ENCODE peak calls at places on chromosomes 1 and 21, in four cellular contexts. A, E, O and V are unnamed samples. For H3K27me3 and H3K36me3, the result is how much of the 10 kb centered on the place peaks cover.

GRCh38 chr1:110087812-110088738 is 17.6 kb upstream of the ALX3 start:
- DNase-seq in A (no peak), E (no peak), O (no peak), V (peak)

GRCh38 chr1:79079770-79080169 is 73.2 kb upstream of the ADGRL4 start:
- DNase-seq in A (no peak), E (no peak), O (no peak), V (no peak)

GRCh38 chr1:223859037-223859436 is 13.3 kb upstream of the TP53BP2 start:
- DNase-seq in A (no peak), E (no peak), O (no peak), V (no peak)

GRCh38 chr1:197066719-197067456 is at the start of gene F13B:
- DNase-seq in A (no peak), E (no peak), O (no peak), V (no peak)

GRCh38 chr1:90831910-90832309 is 114.8 kb upstream of the BARHL2 start:
- DNase-seq in A (no peak), E (no peak), O (no peak), V (no peak)

GRCh38 chr21:29378814-29379213 is 80.1 kb downstream of the BACH1 start:
- DNase-seq in A (no peak), E (no peak), O (no peak), V (no peak)

GRCh38 chr1:60129916-60130315 is 56.3 kb upstream of the C1orf87 start:
- DNase-seq in A (no peak), E (no peak), O (no peak), V (no peak)

GRCh38 chr1:171434717-171435346 is 50.5 kb upstream of the PRRC2C start:
- DNase-seq in A (no peak), E (no peak), O (no peak), V (no peak)

GRCh38 chr1:42777860-42778259 is 6.9 kb upstream of the TMEM269 start:
- DNase-seq in A (no peak), E (no peak), O (no peak), V (peak)

GRCh38 chr1:94827434-94827833 is 7.3 kb downstream of the SLC44A3 start:
- DNase-seq in A (no peak), E (no peak), O (no peak), V (no peak)

GRCh38 chr1:62082456-62083363 is 111.9 kb upstream of the L1TD1 start:
- DNase-seq in A (no peak), E (no peak), O (peak), V (peak)

GRCh38 chr1:51313268-51313852 is 17.0 kb downstream of the TTC39A start:
- DNase-seq in A (no peak), E (peak), O (no peak), V (peak)

DNA sequence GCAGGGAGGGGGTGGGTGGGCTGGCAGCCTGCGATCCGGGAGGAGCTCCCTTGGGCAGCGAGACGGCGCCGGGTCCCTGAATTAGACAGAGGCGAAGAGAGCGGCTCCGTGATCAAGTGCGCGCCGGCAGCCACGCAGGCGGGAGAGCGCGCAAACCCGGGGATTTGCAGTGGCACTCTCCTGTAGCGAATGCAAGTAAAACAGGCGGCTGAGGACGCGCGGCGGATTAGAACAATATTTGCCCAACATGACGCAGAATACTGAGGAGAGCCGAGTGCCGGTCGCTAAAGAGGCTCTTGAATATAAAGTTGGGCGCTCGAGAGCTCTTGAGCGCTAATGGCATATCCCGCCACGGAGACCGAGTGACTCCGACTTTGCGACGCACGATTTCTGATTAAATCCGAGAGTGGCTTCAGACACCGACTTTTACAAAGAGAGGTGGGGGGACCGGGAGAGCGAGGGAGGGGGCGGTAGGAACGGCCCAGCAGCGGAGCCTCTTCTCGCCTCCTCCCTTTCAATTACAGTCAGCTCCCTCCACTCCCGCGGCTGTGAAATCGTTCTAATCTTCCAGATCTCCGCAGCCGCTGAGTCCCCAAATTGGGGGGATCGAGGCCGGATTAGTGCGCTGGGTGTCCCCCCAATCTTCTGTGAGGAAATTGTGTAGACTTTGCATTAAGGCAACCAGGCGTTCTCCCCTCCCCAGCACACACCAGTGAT is 2.2 kb downstream of the PAX7 start:
- DNase-seq in A (no peak), E (peak), O (no peak), V (peak)
- H3K27me3 ChIP-seq in A (half or more), E (half or more), O (under half), V (half or more)

GRCh38 chr1:154972213-154972516 is 1.6 kb upstream of the SHC1 start:
- DNase-seq in A (no peak), E (no peak), O (no peak), V (no peak)
- H3K36me3 ChIP-seq in A (under half), E (under half), O (under half), V (under half)

GRCh38 chr1:218846166-218846565 is 327.5 kb upstream of the LYPLAL1 start:
- DNase-seq in A (no peak), E (no peak), O (no peak), V (no peak)

GRCh38 chr1:218845589-218845988 is 328.1 kb upstream of the LYPLAL1 start:
- DNase-seq in A (no peak), E (no peak), O (no peak), V (no peak)

GRCh38 chr1:218847966-218848365 is 325.7 kb upstream of the LYPLAL1 start:
- DNase-seq in A (no peak), E (no peak), O (no peak), V (no peak)

GRCh38 chr1:218850367-218850766 is 323.3 kb upstream of the LYPLAL1 start:
- DNase-seq in A (no peak), E (no peak), O (peak), V (no peak)

DNA sequence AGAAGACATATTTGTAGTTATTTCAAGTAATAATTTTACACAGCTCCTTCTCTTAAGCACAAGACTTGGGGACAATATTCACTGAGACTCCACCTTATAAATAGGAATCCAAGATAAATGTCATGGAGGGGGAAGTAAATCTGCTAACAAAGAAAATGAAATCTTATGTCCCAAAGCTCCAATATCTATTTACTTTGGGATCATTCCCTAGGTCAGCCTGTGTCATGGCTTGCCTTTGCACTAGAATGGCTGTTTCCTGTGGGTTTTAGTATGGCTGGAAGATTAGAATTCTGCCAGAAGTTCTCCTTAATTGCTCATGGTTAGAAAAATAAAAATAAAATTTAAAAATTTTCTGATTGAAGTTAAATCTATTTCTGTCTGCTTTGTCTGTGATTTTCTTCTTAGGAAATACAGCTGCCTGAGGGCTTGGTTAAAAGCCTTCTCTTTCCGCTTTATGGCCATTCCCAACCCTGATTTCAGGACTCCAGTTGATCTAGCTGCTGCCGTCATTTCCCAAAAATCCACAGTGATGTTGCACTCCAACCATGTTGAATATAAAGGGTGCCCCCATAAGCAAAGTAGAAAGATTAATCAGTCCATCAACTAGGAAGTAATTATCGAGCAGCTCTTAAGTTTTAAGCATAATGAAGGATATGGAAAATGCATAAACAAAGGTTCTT is 326.4 kb upstream of the LYPLAL1 start:
- DNase-seq in A (no peak), E (no peak), O (no peak), V (no peak)
- H3K4me3 ChIP-seq in A (no peak), E (no peak), O (no peak), V (no peak)

DNA sequence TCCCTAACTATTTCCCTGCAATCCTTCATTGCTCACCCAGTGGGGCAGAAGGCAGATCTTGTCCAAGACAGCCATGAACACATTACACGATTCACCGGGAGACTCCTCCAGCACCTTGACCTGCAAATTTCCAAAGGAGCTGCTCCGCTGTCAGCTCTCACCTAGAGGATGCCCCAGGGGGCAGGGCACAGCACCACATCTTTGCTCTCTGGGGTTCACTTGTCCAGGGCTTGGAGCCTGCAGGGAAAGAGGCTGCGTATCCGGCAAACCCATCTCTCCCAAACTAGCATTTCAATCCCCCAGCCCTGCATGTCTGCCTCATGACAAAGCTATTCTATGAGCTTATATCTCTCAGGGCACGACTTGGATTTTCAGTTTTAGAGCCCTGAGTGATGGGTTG is 35.1 kb upstream of the OLIG2 start:
- DNase-seq in A (no peak), E (no peak), O (no peak), V (no peak)
- H3K27me3 ChIP-seq in A (under half), E (under half), O (under half), V (under half)

DNA sequence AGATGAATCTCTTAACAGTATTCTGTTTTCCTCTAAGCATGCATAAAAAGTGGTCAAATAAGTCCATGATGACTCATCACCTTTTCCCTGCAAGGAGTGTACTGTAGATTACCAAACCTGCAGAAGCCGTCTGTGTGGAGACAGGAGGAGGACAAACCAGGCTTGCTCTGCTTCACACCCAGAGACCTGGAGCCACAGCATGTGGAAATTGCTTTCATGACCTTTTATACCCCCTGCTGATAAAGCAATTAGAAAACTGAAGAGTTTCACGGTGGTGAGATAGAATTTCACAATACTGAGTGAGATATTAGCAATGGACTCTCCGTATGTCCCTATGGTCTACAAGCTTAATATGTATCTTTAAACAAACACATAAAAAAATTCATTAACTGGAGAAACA is 9.4 kb downstream of the CORT start:
- DNase-seq in A (no peak), E (no peak), O (no peak), V (no peak)
- H3K36me3 ChIP-seq in A (half or more), E (half or more), O (under half), V (under half)

GRCh38 chr1:159964144-159964543 is 10.1 kb upstream of the SLAMF9 start:
- DNase-seq in A (no peak), E (no peak), O (no peak), V (peak)

GRCh38 chr1:159958721-159959380 is 4.8 kb upstream of the SLAMF9 start:
- DNase-seq in A (no peak), E (no peak), O (no peak), V (no peak)

GRCh38 chr1:159959451-159959850 is 5.4 kb upstream of the SLAMF9 start:
- DNase-seq in A (no peak), E (no peak), O (no peak), V (no peak)

GRCh38 chr1:159960721-159961381 is 6.8 kb upstream of the SLAMF9 start:
- DNase-seq in A (peak), E (no peak), O (no peak), V (no peak)

DNA sequence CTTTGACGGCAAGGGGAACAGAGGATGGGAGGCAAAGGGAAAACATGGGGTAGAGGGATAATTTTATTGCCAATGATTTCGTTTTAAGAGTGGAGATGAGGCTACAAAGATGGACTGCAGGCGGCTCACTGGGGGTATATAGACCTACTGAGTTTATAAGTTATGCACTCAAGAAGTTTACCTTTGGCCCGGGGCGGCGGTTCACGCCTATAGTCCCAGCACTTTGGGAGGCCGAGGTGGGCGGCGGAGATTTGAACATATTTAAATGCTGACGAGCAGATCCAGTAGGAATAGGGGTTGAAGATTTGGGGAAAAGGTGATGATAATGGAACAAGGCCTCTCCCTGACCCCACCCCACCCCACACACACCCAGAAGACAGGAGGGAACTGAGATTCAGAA is 8.1 kb upstream of the SLAMF9 start:
- DNase-seq in A (no peak), E (no peak), O (no peak), V (no peak)
- H3K4me3 ChIP-seq in A (no peak), E (no peak), O (no peak), V (no peak)

GRCh38 chr1:119539636-119540035 is 32.6 kb downstream of the HSD3B1 start:
- DNase-seq in A (no peak), E (no peak), O (no peak), V (no peak)
- H3K27me3 ChIP-seq in A (under half), E (under half), O (under half), V (under half)

GRCh38 chr1:228325267-228325666 is 81.4 kb downstream of the TRIM11 start:
- DNase-seq in A (no peak), E (no peak), O (no peak), V (no peak)
- H3K36me3 ChIP-seq in A (half or more), E (under half), O (under half), V (under half)